ENCODE peak calls at places on chromosomes 6 and 20, in four cellular contexts. K, W, A and E are unnamed samples. For H3K4me1, the result is how much of the 10 kb centered on the place peaks cover.

GRCh38 chr20:58433759-58434158 is 44.7 kb downstream of the VAPB start:
- DNase-seq in K (peak), W (no peak), A (peak), E (peak)

GRCh38 chr20:19806806-19807691 is 49.0 kb downstream of the RIN2 start:
- DNase-seq in K (no peak), W (no peak), A (peak), E (peak)

GRCh38 chr20:33875055-33875454 is 63.9 kb downstream of the CHMP4B start:
- DNase-seq in K (no peak), W (no peak), A (no peak), E (no peak)

GRCh38 chr20:59435496-59435895 is 135.1 kb downstream of the EDN3 start:
- DNase-seq in K (no peak), W (no peak), A (no peak), E (no peak)

GRCh38 chr20:25580711-25581110 is 4.6 kb downstream of the NINL start:
- DNase-seq in K (no peak), W (no peak), A (peak), E (peak)

GRCh38 chr6:40328376-40328987 is 258.7 kb downstream of the LRFN2 start:
- DNase-seq in K (no peak), W (no peak), A (no peak), E (peak)

GRCh38 chr6:1044040-1044836 is 267.7 kb upstream of the FOXQ1 start:
- DNase-seq in K (no peak), W (no peak), A (no peak), E (no peak)

GRCh38 chr6:113184736-113185135 is 672.4 kb upstream of the MARCKS start:
- DNase-seq in K (no peak), W (peak), A (peak), E (no peak)

GRCh38 chr6:6221829-6222535 is 98.5 kb downstream of the F13A1 start:
- DNase-seq in K (no peak), W (no peak), A (no peak), E (no peak)

GRCh38 chr20:8664778-8665177 is 404.1 kb upstream of the PLCB4 start:
- DNase-seq in K (no peak), W (peak), A (no peak), E (no peak)

GRCh38 chr6:2854394-2854982 is 12.8 kb upstream of the SERPINB1 start:
- DNase-seq in K (peak), W (no peak), A (no peak), E (no peak)

GRCh38 chr6:43645613-43645964 is 753 bp downstream of the RSPH9 start:
- DNase-seq in K (no peak), W (no peak), A (no peak), E (no peak)

GRCh38 chr6:26032387-26033131 is 54.7 kb upstream of the HFE start:
- DNase-seq in K (peak), W (no peak), A (peak), E (peak)

GRCh38 chr6:156662025-156662445 is 115.1 kb upstream of the ARID1B start:
- DNase-seq in K (no peak), W (no peak), A (no peak), E (peak)

GRCh38 chr6:132333639-132334516 is 67.4 kb downstream of the MOXD1 start:
- DNase-seq in K (peak), W (peak), A (peak), E (peak)

GRCh38 chr6:41700577-41701347 is 34.6 kb downstream of the TFEB start:
- DNase-seq in K (no peak), W (peak), A (no peak), E (no peak)

GRCh38 chr6:13406051-13406477 is 77.7 kb upstream of the TBC1D7 start:
- DNase-seq in K (no peak), W (peak), A (no peak), E (no peak)

GRCh38 chr20:50048420-50049166 is 64.4 kb downstream of the UBE2V1 start:
- DNase-seq in K (no peak), W (no peak), A (peak), E (peak)

GRCh38 chr20:16947346-16947943 is 199.3 kb downstream of the OTOR start:
- DNase-seq in K (peak), W (no peak), A (peak), E (no peak)

GRCh38 chr20:57007171-57007540 is 259.3 kb downstream of the BMP7 start:
- DNase-seq in K (no peak), W (no peak), A (no peak), E (no peak)

GRCh38 chr6:137862419-137863125 is 4.5 kb upstream of the TNFAIP3 start:
- DNase-seq in K (no peak), W (no peak), A (no peak), E (no peak)

GRCh38 chr20:1434571-1435336 is 31.9 kb downstream of the NSFL1C start:
- DNase-seq in K (peak), W (peak), A (peak), E (peak)

GRCh38 chr20:35248641-35249475 is 22.4 kb downstream of the MMP24 start:
- DNase-seq in K (no peak), W (no peak), A (peak), E (no peak)

GRCh38 chr6:71929047-71929446 is 42.7 kb downstream of the RIMS1 start:
- DNase-seq in K (no peak), W (no peak), A (no peak), E (no peak)

GRCh38 chr6:146857180-146857959 is 258.6 kb downstream of the ADGB start:
- DNase-seq in K (peak), W (peak), A (peak), E (peak)

GRCh38 chr6:146859795-146860495 is 261.2 kb downstream of the ADGB start:
- DNase-seq in K (no peak), W (no peak), A (peak), E (peak)

GRCh38 chr6:146856296-146856695 is 257.5 kb downstream of the ADGB start:
- DNase-seq in K (no peak), W (no peak), A (no peak), E (no peak)

GRCh38 chr6:146859206-146859605 is 260.4 kb downstream of the ADGB start:
- DNase-seq in K (no peak), W (no peak), A (no peak), E (no peak)

DNA sequence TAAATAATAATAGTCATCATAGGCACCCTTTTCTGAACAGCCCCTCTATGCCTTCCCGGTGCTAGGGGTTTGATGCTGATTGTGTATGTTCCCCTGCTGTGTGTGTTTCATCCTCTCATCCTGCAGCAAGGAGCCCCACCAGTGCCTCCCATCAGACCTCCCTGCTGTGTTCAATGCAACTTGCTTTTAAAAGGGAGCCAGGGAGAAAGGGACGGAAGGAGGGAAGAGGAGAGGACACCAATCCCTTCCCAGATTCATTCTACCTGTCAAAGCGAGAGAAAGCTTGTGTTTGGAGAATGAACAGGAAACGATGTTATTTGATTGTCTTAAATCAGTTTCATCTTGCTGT is 259.2 kb downstream of the ADGB start:
- DNase-seq in K (no peak), W (no peak), A (no peak), E (no peak)
- H3K4me3 ChIP-seq in K (no peak), W (peak), A (peak), E (no peak)

GRCh38 chr20:4052139-4052480 is 36.8 kb upstream of the RNF24 start:
- DNase-seq in K (no peak), W (no peak), A (no peak), E (no peak)
- H3K4me1 ChIP-seq in K (under half), W (under half), A (under half), E (under half)

GRCh38 chr6:34391023-34391485 is 1.4 kb downstream of the NUDT3 start:
- DNase-seq in K (peak), W (peak), A (peak), E (peak)

GRCh38 chr6:34389034-34389433 is 3.4 kb downstream of the NUDT3 start:
- DNase-seq in K (no peak), W (no peak), A (no peak), E (no peak)

GRCh38 chr6:34391711-34392496 is 565 bp downstream of the NUDT3 start:
- DNase-seq in K (peak), W (peak), A (peak), E (peak)

GRCh38 chr6:34392497-34393190 is at the start of gene NUDT3:
- DNase-seq in K (peak), W (peak), A (peak), E (peak)

DNA sequence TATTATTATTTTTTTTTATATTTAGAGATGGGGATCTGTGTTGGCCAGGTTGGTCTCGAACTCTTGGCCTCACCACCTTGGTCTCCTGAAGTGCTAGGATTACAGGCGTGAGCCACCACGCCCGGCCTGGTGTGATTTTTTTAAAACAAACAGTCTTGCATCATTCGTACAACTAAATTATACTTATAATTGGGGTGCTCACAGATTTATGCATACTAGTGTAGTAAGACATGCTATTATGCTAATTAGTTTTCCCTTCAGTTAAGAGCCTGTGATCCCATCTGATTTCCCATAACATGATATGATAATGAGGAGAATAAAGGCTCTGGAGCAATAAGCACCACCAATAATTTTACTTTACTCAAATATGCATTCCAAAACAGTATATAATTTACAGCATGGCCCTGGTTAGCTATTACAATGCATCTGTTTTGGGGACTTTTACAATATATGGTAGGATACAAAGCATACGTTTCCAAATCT is 1.9 kb downstream of the NUDT3 start:
- DNase-seq in K (no peak), W (no peak), A (no peak), E (no peak)
- H3K4me3 ChIP-seq in K (no peak), W (peak), A (peak), E (peak)

DNA sequence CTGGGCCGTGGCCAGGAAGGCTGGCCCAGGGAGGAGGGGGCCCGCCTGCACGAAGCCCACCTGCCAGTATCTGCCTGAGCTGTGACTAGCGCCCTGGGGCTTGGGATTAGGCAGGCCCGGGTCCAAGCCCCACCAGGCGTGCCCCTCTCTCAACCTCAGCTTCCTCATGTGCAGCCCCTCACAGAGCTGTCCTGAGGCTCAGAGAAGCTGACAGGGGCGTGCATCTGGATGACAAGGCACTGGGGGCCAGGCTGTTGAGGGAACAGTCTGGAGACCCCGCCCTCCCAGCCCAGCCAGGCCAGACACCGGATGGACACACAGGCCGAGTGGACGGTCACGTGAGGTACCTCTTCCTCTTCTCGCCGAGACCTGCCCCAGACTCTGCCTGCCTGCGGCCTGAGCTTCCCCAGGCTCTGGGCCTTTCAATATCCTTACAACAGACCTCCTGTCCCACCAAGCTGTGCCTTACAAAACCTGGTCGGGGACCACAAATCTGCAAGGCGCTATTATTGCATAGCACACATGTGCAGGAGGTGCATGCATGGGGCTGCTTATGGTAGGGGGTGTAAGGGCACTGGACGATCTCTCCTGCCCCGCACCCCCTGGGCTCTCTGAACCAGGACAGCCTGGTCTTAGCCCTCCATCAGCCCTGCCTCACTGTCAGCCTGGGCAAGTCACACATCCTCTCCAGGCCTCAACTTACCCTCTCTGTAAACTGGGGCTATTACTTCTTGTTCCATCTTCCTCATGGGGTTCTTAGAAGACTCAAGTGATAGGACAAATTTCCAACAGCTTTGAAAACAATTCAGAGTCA is 20.0 kb downstream of the NOL4L start:
- DNase-seq in K (peak), W (peak), A (no peak), E (no peak)
- H3K4me1 ChIP-seq in K (under half), W (under half), A (under half), E (under half)

DNA sequence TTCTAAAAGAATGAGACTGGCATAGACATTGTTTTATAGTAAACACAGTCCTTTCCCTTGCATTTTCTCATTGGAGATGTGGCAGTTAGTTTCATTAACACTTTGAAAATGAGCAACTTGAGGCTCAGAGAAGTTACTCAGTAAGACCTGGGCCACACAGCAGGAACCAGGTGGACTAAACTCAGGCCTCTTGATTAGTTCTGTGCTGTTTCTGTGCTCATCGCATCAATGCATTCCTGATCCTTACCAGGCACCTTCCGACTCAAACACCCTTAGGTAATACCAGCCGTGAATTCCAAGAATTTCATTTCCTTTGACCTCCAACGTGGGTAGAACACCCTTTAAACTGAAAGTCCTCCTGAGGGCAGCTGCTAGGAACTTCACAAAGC is 362.8 kb downstream of the ESR1 start:
- DNase-seq in K (no peak), W (no peak), A (no peak), E (no peak)
- H3K4me3 ChIP-seq in K (no peak), W (no peak), A (no peak), E (no peak)